ENCODE peak calls at places on chromosomes 2 and 18, in six cellular contexts. E is GM13976; M is GM10248; O is right lobe of liver; D is CD4-positive, alpha-beta T cell; Y is WTC11. R is an unnamed sample.

GRCh38 chr2:168198476-168199192 is 48.8 kb downstream of the STK39 start:
- DNase-seq in E (no peak), M (no peak), O (no peak), D (no peak), Y (no peak), R (no peak)

GRCh38 chr2:234462218-234462992 is 34.5 kb downstream of the ARL4C start:
- DNase-seq in E (no peak), M (no peak), O (no peak), D (no peak), Y (no peak), R (peak; percentile 24)

GRCh38 chr2:26300234-26300641 is 45.7 kb upstream of the SELENOI start:
- DNase-seq in E (no peak), M (no peak), O (no peak), D (no peak), Y (no peak), R (peak; percentile 34)

GRCh38 chr2:189152476-189152875 is 27.1 kb downstream of the COL5A2 start:
- DNase-seq in E (no peak), M (no peak), O (no peak), D (no peak), Y (no peak), R (no peak)

GRCh38 chr2:197135806-197136205 is 174.8 kb downstream of the ANKRD44 start:
- DNase-seq in E (no peak), M (no peak), O (no peak), D (no peak), Y (no peak), R (no peak)

GRCh38 chr2:217057773-217058172 is 197.9 kb upstream of the TNP1 start:
- DNase-seq in E (no peak), M (no peak), O (no peak), D (no peak), Y (no peak), R (no peak)

GRCh38 chr18:76557026-76557575 is 62.1 kb upstream of the ZNF516 start:
- DNase-seq in E (no peak), M (no peak), O (no peak), D (no peak), Y (no peak), R (no peak)

GRCh38 chr2:130152816-130153595 is 8.1 kb upstream of the CCDC74B start:
- DNase-seq in E (no peak), M (no peak), O (no peak), D (no peak), Y (no peak), R (no peak)

GRCh38 chr2:180622122-180622918 is 358.1 kb upstream of the UBE2E3 start:
- DNase-seq in E (no peak), M (no peak), O (no peak), D (no peak), Y (no peak), R (no peak)

GRCh38 chr18:57542126-57542525 is 44.4 kb downstream of the FECH start:
- DNase-seq in E (no peak), M (no peak), O (no peak), D (no peak), Y (no peak), R (no peak)

GRCh38 chr2:120287183-120288015 is 34.7 kb downstream of the RALB start:
- DNase-seq in E (peak; percentile 70), M (peak; percentile 75), O (no peak), D (no peak), Y (no peak), R (peak; percentile 47)

GRCh38 chr2:70124983-70125480 is 37.8 kb downstream of the PCBP1 start:
- DNase-seq in E (peak; percentile 56), M (peak; percentile 46), O (peak; percentile 71), D (peak; percentile 63), Y (peak; percentile 61), R (peak; percentile 67)

GRCh38 chr2:120842456-120843439 is 107.1 kb downstream of the GLI2 start:
- DNase-seq in E (no peak), M (no peak), O (no peak), D (no peak), Y (no peak), R (no peak)

GRCh38 chr2:68108116-68108515 is 45.3 kb upstream of the C1D start:
- DNase-seq in E (no peak), M (no peak), O (no peak), D (no peak), Y (no peak), R (no peak)

GRCh38 chr2:46841621-46842020 is 74.0 kb downstream of the MCFD2 start:
- DNase-seq in E (no peak), M (no peak), O (peak; percentile 47), D (no peak), Y (no peak), R (no peak)

GRCh38 chr2:134667081-134667480 is 51.7 kb downstream of the TMEM163 start:
- DNase-seq in E (no peak), M (no peak), O (no peak), D (no peak), Y (no peak), R (no peak)

GRCh38 chr18:10430696-10431095 is 23.7 kb upstream of the APCDD1 start:
- DNase-seq in E (no peak), M (no peak), O (no peak), D (no peak), Y (no peak), R (no peak)

GRCh38 chr2:46827274-46827930 is 88.2 kb downstream of the MCFD2 start:
- DNase-seq in E (no peak), M (no peak), O (no peak), D (no peak), Y (no peak), R (no peak)

GRCh38 chr18:22349317-22349898 is 68.3 kb downstream of the CTAGE1 start:
- DNase-seq in E (no peak), M (no peak), O (no peak), D (no peak), Y (no peak), R (no peak)

GRCh38 chr2:79860233-79861058 is 347.6 kb downstream of the CTNNA2 start:
- DNase-seq in E (no peak), M (peak; percentile 13), O (no peak), D (no peak), Y (no peak), R (no peak)

GRCh38 chr2:21245565-21245964 is 121.8 kb downstream of the TDRD15 start:
- DNase-seq in E (no peak), M (no peak), O (no peak), D (no peak), Y (no peak), R (no peak)

GRCh38 chr2:134206029-134206428 is 47.8 kb upstream of the MGAT5 start:
- DNase-seq in E (no peak), M (no peak), O (no peak), D (no peak), Y (no peak), R (no peak)

GRCh38 chr2:67455219-67456142 is 58.3 kb downstream of the ETAA1 start:
- DNase-seq in E (no peak), M (no peak), O (peak; percentile 74), D (no peak), Y (no peak), R (no peak)

GRCh38 chr2:111029135-111029927 is 91.4 kb upstream of the BCL2L11 start:
- DNase-seq in E (no peak), M (no peak), O (no peak), D (no peak), Y (peak; percentile 32), R (no peak)

GRCh38 chr2:111025288-111025687 is 95.4 kb upstream of the BCL2L11 start:
- DNase-seq in E (no peak), M (no peak), O (no peak), D (no peak), Y (no peak), R (no peak)

GRCh38 chr2:111030271-111030891 is 90.3 kb upstream of the BCL2L11 start:
- DNase-seq in E (no peak), M (peak; percentile 35), O (no peak), D (no peak), Y (no peak), R (no peak)

GRCh38 chr2:111031546-111032484 is 88.9 kb upstream of the BCL2L11 start:
- DNase-seq in E (no peak), M (no peak), O (no peak), D (no peak), Y (no peak), R (no peak)

DNA sequence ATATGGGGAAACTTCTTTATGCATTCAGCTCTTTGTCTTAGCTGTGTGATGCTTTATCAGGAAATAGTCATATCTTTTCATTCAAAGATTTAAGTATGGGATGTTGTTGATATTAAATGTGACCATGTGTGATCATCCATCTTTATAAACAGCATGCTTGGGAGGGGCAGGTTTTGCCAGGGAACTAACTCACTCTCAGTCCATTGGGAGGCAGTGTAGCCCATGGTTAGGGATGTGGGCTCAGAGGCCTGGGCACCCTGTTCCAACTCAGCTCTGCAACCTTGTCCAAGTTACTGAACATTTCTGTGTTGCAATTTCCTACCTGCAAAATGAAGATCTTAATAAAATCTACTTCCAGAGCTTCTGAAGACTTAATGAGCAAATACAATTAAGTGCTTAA is 92.0 kb upstream of the BCL2L11 start:
- DNase-seq in E (no peak), M (no peak), O (no peak), D (no peak), Y (no peak), R (peak; percentile 35)
- TF ChIP-seq CTCF in E (no peak), M (peak; percentile 9), O (no peak), D (no peak), Y (no peak), R (no peak)

GRCh38 chr18:56306793-56307192 is 331.6 kb downstream of the TXNL1 start:
- DNase-seq in E (no peak), M (no peak), O (no peak), D (no peak), Y (no peak), R (no peak)
- TF ChIP-seq CTCF in E (no peak), M (no peak), O (no peak), D (no peak), Y (no peak), R (no peak)

GRCh38 chr2:215912299-215912842 is 101.0 kb downstream of the MREG start:
- DNase-seq in E (no peak), M (no peak), O (no peak), D (no peak), Y (no peak), R (no peak)
- TF ChIP-seq CTCF in E (no peak), M (no peak), O (no peak), D (no peak), Y (peak; percentile 18), R (no peak)

GRCh38 chr2:39024833-39025232 is 96.0 kb downstream of the SOS1 start:
- DNase-seq in E (no peak), M (no peak), O (no peak), D (no peak), Y (no peak), R (no peak)

GRCh38 chr2:39020383-39020782 is 100.5 kb downstream of the SOS1 start:
- DNase-seq in E (no peak), M (no peak), O (no peak), D (no peak), Y (no peak), R (no peak)

GRCh38 chr2:39022642-39023230 is 98.1 kb downstream of the SOS1 start:
- DNase-seq in E (no peak), M (no peak), O (no peak), D (no peak), Y (no peak), R (no peak)

GRCh38 chr2:39027427-39027826 is 93.4 kb downstream of the SOS1 start:
- DNase-seq in E (no peak), M (no peak), O (no peak), D (no peak), Y (no peak), R (no peak)

DNA sequence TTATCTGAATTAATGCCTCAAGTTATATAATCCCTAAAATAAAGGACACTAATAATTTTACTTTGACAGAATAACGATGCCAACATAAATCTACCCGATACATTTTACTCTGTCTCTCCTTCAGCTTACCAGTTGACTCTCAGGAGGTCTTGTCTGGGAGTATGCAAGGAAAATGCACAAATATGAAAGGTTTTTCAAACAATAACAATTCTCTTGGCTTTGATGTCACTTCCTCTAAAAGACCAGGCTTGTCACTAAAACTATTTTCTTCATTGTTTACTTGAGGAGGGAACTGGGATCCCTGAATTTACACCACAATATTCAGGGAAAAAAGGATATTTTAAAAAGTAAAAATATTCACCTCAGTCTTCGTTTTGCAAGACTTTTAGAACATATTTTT is 97.2 kb downstream of the SOS1 start:
- DNase-seq in E (no peak), M (no peak), O (no peak), D (no peak), Y (no peak), R (no peak)
- TF ChIP-seq CTCF in E (no peak), M (no peak), O (no peak), D (no peak), Y (no peak), R (no peak)